ENCODE peak calls at places on chromosomes 11 and 22, in seven cellular contexts. X is mesendoderm, O is HepG2, C is HCT116, H is neuronal stem cell, L is fibroblast of lung, Y is IMR-90. I is an unnamed sample.

GRCh38 chr11:33835143-33835878 is 56.6 kb downstream of the LMO2 start:
- DNase-seq in X (no peak), O (peak), C (peak), H (no peak), L (peak), Y (peak), I (peak)

GRCh38 chr11:83865636-83866461 is 579.7 kb upstream of the CCDC90B start:
- DNase-seq in X (no peak), O (no peak), C (no peak), H (no peak), L (peak), Y (peak), I (no peak)

GRCh38 chr11:8055836-8056526 is 25.0 kb upstream of the TUB start:
- DNase-seq in X (no peak), O (no peak), C (no peak), H (no peak), L (no peak), Y (no peak), I (no peak)

GRCh38 chr11:75349540-75350116 is 1.8 kb downstream of the ARRB1 start:
- DNase-seq in X (peak), O (no peak), C (no peak), H (peak), L (no peak), Y (no peak), I (no peak)

GRCh38 chr11:790721-791564 is 1.1 kb upstream of the CEND1 start:
- DNase-seq in X (peak), O (no peak), C (no peak), H (no peak), L (peak), Y (no peak), I (peak)

GRCh38 chr22:38298312-38299000 is 18.8 kb downstream of the CSNK1E start:
- DNase-seq in X (peak), O (no peak), C (peak), H (no peak), L (peak), Y (peak), I (peak)

GRCh38 chr11:15967966-15968365 is 388.4 kb downstream of the SOX6 start:
- DNase-seq in X (no peak), O (no peak), C (no peak), H (no peak), L (peak), Y (peak), I (no peak)

GRCh38 chr11:11588243-11588642 is 33.6 kb downstream of the GALNT18 start:
- DNase-seq in X (no peak), O (no peak), C (no peak), H (no peak), L (no peak), Y (no peak), I (no peak)

GRCh38 chr11:95799531-95799930 is 9.2 kb downstream of the CEP57 start:
- DNase-seq in X (no peak), O (no peak), C (no peak), H (no peak), L (no peak), Y (no peak), I (no peak)

GRCh38 chr22:19940536-19941364 is 822 bp upstream of the COMT start:
- DNase-seq in X (no peak), O (no peak), C (no peak), H (no peak), L (no peak), Y (no peak), I (peak)

GRCh38 chr11:68214173-68215086 is 1.3 kb upstream of the KMT5B start:
- DNase-seq in X (peak), O (no peak), C (no peak), H (no peak), L (no peak), Y (no peak), I (no peak)

GRCh38 chr11:69342588-69343330 is 48.8 kb downstream of the MYEOV start:
- DNase-seq in X (no peak), O (no peak), C (no peak), H (no peak), L (no peak), Y (no peak), I (no peak)

GRCh38 chr11:133530501-133530835 is 1.8 kb downstream of the OPCML start:
- DNase-seq in X (peak), O (no peak), C (no peak), H (no peak), L (no peak), Y (no peak), I (no peak)

GRCh38 chr11:68158580-68158979 is 37.4 kb upstream of the CHKA start:
- DNase-seq in X (no peak), O (no peak), C (no peak), H (no peak), L (no peak), Y (no peak), I (no peak)

GRCh38 chr11:44542372-44542771 is 23.1 kb upstream of the CD82 start:
- DNase-seq in X (peak), O (no peak), C (no peak), H (no peak), L (no peak), Y (no peak), I (no peak)

GRCh38 chr22:40450651-40451050 is 80.3 kb downstream of the SGSM3 start:
- DNase-seq in X (no peak), O (no peak), C (no peak), H (no peak), L (no peak), Y (no peak), I (no peak)

GRCh38 chr11:92482502-92482901 is 257.9 kb downstream of the FAT3 start:
- DNase-seq in X (peak), O (no peak), C (no peak), H (no peak), L (no peak), Y (no peak), I (no peak)

GRCh38 chr11:128776434-128777284 is 82.8 kb downstream of the FLI1 start:
- DNase-seq in X (peak), O (no peak), C (peak), H (peak), L (peak), Y (peak), I (peak)

GRCh38 chr11:10749476-10749875 is 1.6 kb upstream of the CTR9 start:
- DNase-seq in X (no peak), O (no peak), C (no peak), H (no peak), L (no peak), Y (no peak), I (no peak)

GRCh38 chr11:11621881-11622706 is at the start of gene GALNT18:
- DNase-seq in X (peak), O (peak), C (peak), H (peak), L (peak), Y (peak), I (peak)

GRCh38 chr11:60910281-60910687 is 3.7 kb upstream of the TMEM109 start:
- DNase-seq in X (no peak), O (no peak), C (no peak), H (no peak), L (no peak), Y (no peak), I (no peak)

GRCh38 chr22:19805821-19806212 is 45.2 kb downstream of the TBX1 start:
- DNase-seq in X (no peak), O (no peak), C (no peak), H (no peak), L (no peak), Y (no peak), I (no peak)

GRCh38 chr11:125123947-125124633 is 12.7 kb upstream of the TMEM218 start:
- DNase-seq in X (peak), O (peak), C (peak), H (no peak), L (peak), Y (peak), I (peak)

GRCh38 chr11:74729397-74729796 is 1.8 kb downstream of the CHRDL2 start:
- DNase-seq in X (no peak), O (no peak), C (no peak), H (no peak), L (no peak), Y (no peak), I (no peak)

GRCh38 chr11:120211522-120212258 is 858 bp downstream of the OAF start:
- DNase-seq in X (no peak), O (no peak), C (no peak), H (no peak), L (no peak), Y (no peak), I (no peak)

GRCh38 chr11:59545179-59546020 is 34.1 kb downstream of the OR4D9 start:
- DNase-seq in X (no peak), O (no peak), C (peak), H (no peak), L (peak), Y (peak), I (no peak)

GRCh38 chr11:9039194-9039593 is 35.4 kb upstream of the NRIP3 start:
- DNase-seq in X (no peak), O (no peak), C (peak), H (no peak), L (peak), Y (peak), I (peak)

GRCh38 chr11:7501894-7502293 is 11.9 kb upstream of the PPFIBP2 start:
- DNase-seq in X (no peak), O (no peak), C (no peak), H (no peak), L (no peak), Y (no peak), I (no peak)

GRCh38 chr11:111408789-111409727 is 30.0 kb upstream of the POU2AF1 start:
- DNase-seq in X (no peak), O (no peak), C (no peak), H (no peak), L (peak), Y (peak), I (peak)

GRCh38 chr11:126452256-126452655 is 96.8 kb downstream of the ST3GAL4 start:
- DNase-seq in X (no peak), O (no peak), C (no peak), H (no peak), L (no peak), Y (no peak), I (no peak)

GRCh38 chr11:14342906-14343305 is 16.1 kb downstream of the RRAS2 start:
- DNase-seq in X (no peak), O (no peak), C (no peak), H (no peak), L (peak), Y (peak), I (no peak)

GRCh38 chr11:62806611-62807121 is 1.4 kb upstream of the NXF1 start:
- DNase-seq in X (peak), O (no peak), C (no peak), H (no peak), L (peak), Y (peak), I (peak)

GRCh38 chr11:23897453-23898289 is 599.2 kb upstream of the LUZP2 start:
- DNase-seq in X (no peak), O (no peak), C (no peak), H (no peak), L (peak), Y (peak), I (no peak)
- H3K9ac ChIP-seq in X (no peak), O (no peak), C (no peak), H (no peak), L (no peak), Y (peak), I (no peak)

DNA sequence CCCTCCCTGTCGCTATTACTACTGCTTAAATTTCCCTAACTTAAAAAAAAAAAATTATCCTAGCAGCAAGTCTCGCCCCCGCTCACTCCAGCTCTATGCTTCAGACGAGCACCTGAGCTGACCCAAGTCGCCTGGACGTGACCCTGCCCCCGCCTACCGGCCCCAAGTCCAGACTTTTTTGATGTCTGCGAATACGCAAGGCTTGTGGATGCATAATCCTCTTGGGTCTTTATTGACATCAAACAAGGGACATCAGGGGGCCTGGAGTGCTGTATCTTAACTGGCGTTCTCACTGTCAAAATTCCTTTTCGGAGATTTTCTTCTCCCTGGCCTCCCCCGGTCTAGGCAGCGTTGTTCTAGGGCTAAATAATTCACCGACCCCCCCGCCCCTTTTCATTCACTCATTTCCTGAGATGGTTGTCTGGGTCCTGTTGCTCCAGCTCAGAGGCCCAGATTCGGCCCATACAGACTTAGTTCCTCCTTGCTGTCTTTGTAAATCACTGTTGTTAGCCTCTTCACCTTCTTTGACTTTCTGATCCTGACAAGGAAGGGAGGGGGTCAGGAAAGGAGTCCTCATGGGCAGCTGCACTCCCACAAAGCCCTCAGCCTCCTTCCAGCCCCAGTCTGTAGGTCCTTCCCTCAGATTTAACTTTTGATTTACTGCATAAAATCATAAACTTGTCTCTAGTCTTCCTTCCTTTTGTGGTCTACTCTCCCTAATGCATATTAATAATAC is 596 bp upstream of the LRP4 start:
- DNase-seq in X (peak), O (no peak), C (no peak), H (no peak), L (no peak), Y (no peak), I (peak)
- H3K4me3 ChIP-seq in X (peak), O (peak), C (peak), H (peak), L (peak), Y (peak), I (peak)

GRCh38 chr11:63917685-63918523 is 940 bp upstream of the RCOR2 start:
- DNase-seq in X (peak), O (peak), C (peak), H (peak), L (no peak), Y (no peak), I (peak)
- H3K27ac ChIP-seq in X (peak), O (peak), C (peak), H (peak), L (peak), Y (peak), I (no peak)

DNA sequence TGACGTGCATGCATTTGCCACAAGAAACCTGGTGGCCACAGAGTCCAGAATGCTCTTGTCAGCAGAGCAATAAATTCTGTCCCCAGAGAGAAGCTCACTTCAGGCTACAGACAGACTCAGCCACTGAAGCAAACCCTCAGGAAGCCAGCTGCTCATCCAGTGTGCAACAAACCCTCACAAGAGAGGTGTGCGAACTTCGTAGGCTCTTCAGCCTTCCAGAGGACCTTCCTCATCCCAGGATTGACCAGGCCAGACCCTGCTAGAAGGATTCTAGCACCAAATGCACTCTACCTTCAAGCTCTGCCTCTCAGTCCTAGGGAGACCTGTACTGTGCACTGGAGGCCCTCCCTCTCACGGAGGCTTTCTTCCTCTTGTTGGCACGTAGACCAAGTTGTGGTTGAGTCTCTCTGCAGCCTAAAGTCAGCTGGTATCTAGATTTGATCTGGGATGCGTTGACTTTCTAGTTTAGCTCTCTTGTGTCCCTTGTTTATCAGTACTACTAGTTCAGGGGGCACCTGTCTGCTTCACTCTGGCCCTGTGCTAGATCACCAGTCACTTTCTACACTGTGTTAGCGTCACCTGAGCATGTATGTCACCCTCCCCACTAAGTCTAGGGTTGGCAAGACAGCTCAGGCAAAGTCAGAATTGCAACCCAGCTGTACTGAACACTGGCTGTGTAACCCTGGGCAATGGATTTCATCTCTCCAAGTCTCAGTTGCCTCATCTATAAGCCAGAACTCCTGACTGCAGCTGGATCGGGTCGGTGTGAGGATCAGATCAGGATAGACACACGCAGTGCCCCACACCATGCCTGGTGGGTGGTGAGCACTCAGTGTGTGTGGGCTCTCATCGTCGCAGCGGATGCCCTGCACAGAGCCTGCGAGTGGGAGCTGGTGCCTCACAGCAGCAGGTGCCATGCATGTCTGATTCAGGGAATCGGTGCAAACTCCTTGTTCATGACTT is 22.1 kb upstream of the TMPRSS13 start:
- DNase-seq in X (no peak), O (no peak), C (no peak), H (no peak), L (no peak), Y (no peak), I (peak)
- H3K9ac ChIP-seq in X (no peak), O (no peak), C (no peak), H (peak), L (no peak), Y (no peak), I (peak)

GRCh38 chr22:36931446-36931845 is 18.0 kb downstream of the CSF2RB start:
- DNase-seq in X (no peak), O (no peak), C (no peak), H (no peak), L (no peak), Y (no peak), I (no peak)
- H3K4me3 ChIP-seq in X (no peak), O (no peak), C (no peak), H (no peak), L (no peak), Y (no peak), I (no peak)

DNA sequence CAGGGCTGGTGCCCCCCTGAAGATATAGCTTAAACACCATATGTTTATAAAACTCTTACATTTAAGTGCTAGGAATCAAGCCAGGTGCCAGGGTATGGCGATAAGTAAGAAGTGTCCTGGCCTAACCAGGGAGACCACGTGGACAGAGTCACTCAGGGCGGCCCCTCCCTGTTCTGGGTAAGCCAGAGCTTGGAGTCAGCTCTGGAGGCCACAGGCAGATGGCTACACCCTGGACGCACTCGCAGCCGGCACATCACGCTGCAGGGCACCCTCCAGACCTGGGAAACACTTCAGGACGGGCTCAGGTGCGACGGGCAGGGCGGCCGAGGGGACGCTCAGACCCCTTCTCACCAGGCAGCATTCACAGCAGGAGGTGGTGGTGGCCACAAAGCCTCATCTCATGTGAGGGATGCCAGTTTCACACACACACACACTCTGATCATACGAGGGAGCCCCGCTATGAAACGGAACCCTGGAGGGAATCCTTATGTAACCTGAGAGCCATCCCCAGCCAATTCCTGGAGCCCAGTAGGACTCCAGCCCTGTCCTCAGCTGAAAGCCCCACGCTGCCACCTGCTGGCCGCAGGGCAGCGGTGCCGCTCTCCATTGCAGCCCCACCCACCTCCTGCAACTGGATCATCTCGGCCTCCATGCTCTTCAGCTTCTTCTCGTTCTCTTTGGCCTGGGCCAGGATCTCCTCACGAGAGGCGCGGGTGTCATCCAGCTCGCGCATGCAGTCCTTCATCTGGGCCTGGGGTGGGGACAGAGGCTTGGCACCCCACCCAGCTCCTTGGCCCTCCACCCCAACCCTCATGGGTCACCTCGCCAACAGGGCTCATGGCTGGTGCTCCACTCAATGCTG is 33.4 kb downstream of the APOL1 start:
- DNase-seq in X (peak), O (peak), C (peak), H (peak), L (peak), Y (peak), I (peak)
- H3K27ac ChIP-seq in X (no peak), O (no peak), C (no peak), H (no peak), L (peak), Y (peak), I (no peak)

DNA sequence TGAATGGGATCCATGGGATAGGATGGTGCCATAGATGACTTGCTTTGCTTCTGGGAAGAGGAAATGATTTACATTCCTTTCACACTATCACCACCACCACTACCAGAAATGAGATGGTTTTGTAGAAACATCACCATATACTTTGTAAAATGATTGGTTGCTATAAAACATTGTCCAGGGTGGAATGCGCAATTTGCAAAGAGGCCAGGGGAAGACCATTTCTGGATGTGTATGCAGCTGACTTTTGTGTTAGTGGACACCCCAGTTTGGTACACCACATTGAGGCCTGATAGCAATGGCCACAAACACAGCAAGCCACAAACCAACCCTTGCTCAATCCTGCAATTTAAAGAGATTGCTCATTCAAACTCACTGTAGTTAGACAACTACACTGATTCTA is 56.7 kb upstream of the RCN1 start:
- DNase-seq in X (no peak), O (no peak), C (no peak), H (no peak), L (peak), Y (peak), I (no peak)
- H3K9ac ChIP-seq in X (no peak), O (no peak), C (no peak), H (no peak), L (no peak), Y (no peak), I (no peak)

DNA sequence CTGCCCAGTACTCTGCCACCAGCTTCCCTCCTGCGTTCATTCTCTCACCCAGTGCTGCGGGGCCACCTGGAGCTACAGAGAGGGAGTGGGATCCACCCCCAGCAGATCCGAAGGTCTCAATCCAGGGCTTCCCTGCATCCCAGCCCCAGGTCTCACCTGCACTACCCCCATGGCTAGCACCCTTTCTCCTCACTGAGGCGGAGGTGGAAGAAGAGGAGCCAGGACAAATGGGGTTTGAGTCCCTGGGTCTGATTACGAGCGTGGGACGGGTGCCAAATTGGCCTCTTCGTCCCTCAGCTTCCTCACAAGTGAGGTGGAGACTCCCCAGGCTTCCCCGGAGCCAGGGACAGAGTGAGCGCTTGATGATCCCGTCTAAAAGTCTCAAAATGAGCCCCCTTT is 64.2 kb downstream of the NFAM1 start:
- DNase-seq in X (no peak), O (no peak), C (no peak), H (no peak), L (no peak), Y (no peak), I (no peak)
- H3K4me3 ChIP-seq in X (peak), O (no peak), C (peak), H (peak), L (no peak), Y (no peak), I (no peak)

I was measured in Karpas-422.